ENCODE peak calls at places on chromosomes 12 and 14, in six cellular contexts. T is activated T-cell treated with anti-CD3 and anti-CD28 coated beads for 1 hour; P is NCI-H2081; R is mesendoderm; K is CD4-positive, alpha-beta T cell; E is NCI-H1105 treated with DMSO at 0.1 percent for 48 hours. F is an unnamed sample.

GRCh38 chr12:109054520-109054919 is 2.1 kb downstream of the USP30 start:
- DNase-seq in T (no peak), P (no peak), R (no peak), K (no peak), E (no peak), F (no peak)

GRCh38 chr12:108939594-108939993 is 59.7 kb downstream of the DAO start:
- DNase-seq in T (no peak), P (no peak), R (peak), K (no peak), E (no peak), F (no peak)

GRCh38 chr12:85835417-85835809 is 796 bp downstream of the RASSF9 start:
- DNase-seq in T (no peak), P (no peak), R (peak), K (no peak), E (no peak), F (no peak)

GRCh38 chr12:102567031-102567985 is 86.9 kb upstream of the IGF1 start:
- DNase-seq in T (no peak), P (no peak), R (peak), K (no peak), E (no peak), F (no peak)

GRCh38 chr14:103624860-103625259 is 4.2 kb upstream of the KLC1 start:
- DNase-seq in T (no peak), P (no peak), R (peak), K (no peak), E (no peak), F (no peak)

GRCh38 chr12:131773582-131774221 is 54.5 kb upstream of the MMP17 start:
- DNase-seq in T (no peak), P (no peak), R (no peak), K (no peak), E (no peak), F (no peak)

GRCh38 chr12:75585309-75585708 is 73.9 kb upstream of the KRR1 start:
- DNase-seq in T (no peak), P (no peak), R (no peak), K (no peak), E (no peak), F (no peak)

GRCh38 chr14:105066285-105067071 is 1.2 kb upstream of the GPR132 start:
- DNase-seq in T (no peak), P (no peak), R (no peak), K (no peak), E (no peak), F (no peak)

GRCh38 chr14:94395900-94396574 is 7.6 kb upstream of the SERPINA1 start:
- DNase-seq in T (no peak), P (no peak), R (no peak), K (no peak), E (no peak), F (no peak)

GRCh38 chr12:104132351-104132956 is 5.6 kb downstream of the NFYB start:
- DNase-seq in T (no peak), P (peak), R (no peak), K (no peak), E (peak), F (no peak)

GRCh38 chr12:90333384-90333783 is 621.6 kb downstream of the CCER1 start:
- DNase-seq in T (no peak), P (no peak), R (no peak), K (no peak), E (no peak), F (no peak)

GRCh38 chr12:13941258-13942249 is 39.8 kb downstream of the GRIN2B start:
- DNase-seq in T (no peak), P (peak), R (peak), K (no peak), E (peak), F (no peak)

GRCh38 chr12:15662303-15662980 is 126.7 kb downstream of the EPS8 start:
- DNase-seq in T (no peak), P (no peak), R (no peak), K (no peak), E (no peak), F (no peak)

GRCh38 chr12:105704788-105705187 is 374.3 kb downstream of the C12orf75 start:
- DNase-seq in T (no peak), P (no peak), R (no peak), K (no peak), E (peak), F (no peak)

GRCh38 chr12:42705863-42706262 is 116.3 kb upstream of the PRICKLE1 start:
- DNase-seq in T (no peak), P (no peak), R (peak), K (no peak), E (no peak), F (no peak)

GRCh38 chr12:727321-727720 is 25.1 kb upstream of the WNK1 start:
- DNase-seq in T (no peak), P (no peak), R (no peak), K (no peak), E (no peak), F (no peak)

GRCh38 chr12:40202095-40203059 is 22.4 kb upstream of the LRRK2 start:
- DNase-seq in T (no peak), P (no peak), R (no peak), K (no peak), E (no peak), F (no peak)

GRCh38 chr14:70641548-70642312 is at the start of gene TTC9:
- DNase-seq in T (no peak), P (peak), R (no peak), K (no peak), E (peak), F (no peak)

GRCh38 chr12:94174576-94174975 is 26.2 kb downstream of the PLXNC1 start:
- DNase-seq in T (no peak), P (no peak), R (no peak), K (no peak), E (no peak), F (no peak)

GRCh38 chr12:109844983-109845841 is 12.0 kb upstream of the TRPV4 start:
- DNase-seq in T (peak), P (peak), R (peak), K (peak), E (peak), F (peak)

GRCh38 chr12:91836264-91836663 is 309.4 kb downstream of the BTG1 start:
- DNase-seq in T (no peak), P (no peak), R (no peak), K (no peak), E (no peak), F (no peak)

GRCh38 chr12:79454338-79454777 is 236.4 kb downstream of the PAWR start:
- DNase-seq in T (no peak), P (no peak), R (peak), K (no peak), E (no peak), F (no peak)

F was measured in CD8-positive, alpha-beta T cell.